ENCODE peak calls at places on chromosomes 1 and 21, in four cellular contexts. W, Y, N and S are unnamed samples.

GRCh38 chr1:59504281-59504680 is 207.4 kb downstream of the FGGY start:
- DNase-seq in Y (no peak), N (no peak), W (no peak), S (no peak)

GRCh38 chr1:14363707-14364413 is 234.6 kb upstream of the KAZN start:
- DNase-seq in Y (no peak), N (no peak), W (no peak), S (no peak)

GRCh38 chr1:53390261-53390660 is 62.4 kb upstream of the LRP8 start:
- DNase-seq in Y (peak), W (no peak), N (no peak), S (peak)

GRCh38 chr1:225816643-225817538 is 7.0 kb downstream of the EPHX1 start:
- DNase-seq in N (no peak), Y (peak), W (peak), S (no peak)

GRCh38 chr1:84598846-84599741 is 24.9 kb upstream of the CTBS start:
- DNase-seq in Y (no peak), W (peak), N (no peak), S (no peak)

GRCh38 chr1:53979712-53980450 is 33.7 kb downstream of the LRRC42 start:
- DNase-seq in Y (no peak), W (no peak), N (no peak), S (no peak)

GRCh38 chr1:1664941-1665814 is 6.4 kb upstream of the CDK11B start:
- DNase-seq in N (no peak), W (no peak), Y (no peak), S (no peak)

GRCh38 chr21:33817136-33817535 is 98.5 kb downstream of the ATP5PO start:
- DNase-seq in N (no peak), W (no peak), Y (no peak), S (no peak)

GRCh38 chr1:186792870-186793581 is 35.7 kb upstream of the PLA2G4A start:
- DNase-seq in N (no peak), W (no peak), Y (no peak), S (no peak)

GRCh38 chr1:46767649-46768282 is 31.1 kb upstream of the CYP4B1 start:
- DNase-seq in Y (no peak), N (no peak), W (no peak), S (no peak)

GRCh38 chr21:42846221-42846620 is 33.1 kb downstream of the WDR4 start:
- DNase-seq in W (no peak), Y (peak), N (no peak), S (no peak)

GRCh38 chr1:234897754-234898454 is 230.7 kb downstream of the TOMM20 start:
- DNase-seq in Y (no peak), W (no peak), N (no peak), S (no peak)

GRCh38 chr1:37274896-37275631 is 199.3 kb upstream of the ZC3H12A start:
- DNase-seq in W (no peak), Y (no peak), N (no peak), S (no peak)

GRCh38 chr1:159916240-159917051 is 8.9 kb downstream of the TAGLN2 start:
- DNase-seq in N (no peak), W (peak), Y (no peak), S (no peak)
- H3K27ac ChIP-seq in N (no peak), W (peak), Y (peak), S (no peak)

GRCh38 chr1:183241446-183241845 is 55.4 kb downstream of the LAMC2 start:
- DNase-seq in N (no peak), W (no peak), Y (no peak), S (no peak)

GRCh38 chr1:183242556-183242955 is 56.5 kb downstream of the LAMC2 start:
- DNase-seq in Y (no peak), W (peak), N (no peak), S (no peak)

GRCh38 chr1:183239220-183239742 is 53.2 kb downstream of the LAMC2 start:
- DNase-seq in N (no peak), W (no peak), Y (no peak), S (no peak)

GRCh38 chr1:183238071-183238470 is 52.0 kb downstream of the LAMC2 start:
- DNase-seq in Y (no peak), W (peak), N (no peak), S (no peak)

GRCh38 chr1:183239793-183240625 is 53.9 kb downstream of the LAMC2 start:
- DNase-seq in N (no peak), Y (no peak), W (no peak), S (no peak)
- H3K27ac ChIP-seq in N (no peak), Y (peak), W (no peak), S (no peak)

GRCh38 chr1:212414328-212415106 is at the start of gene PACC1:
- DNase-seq in Y (peak), N (peak), W (peak), S (peak)
- H3K27ac ChIP-seq in Y (peak), N (peak), W (no peak), S (peak)

GRCh38 chr1:161013104-161013590 is 7.8 kb downstream of the F11R start:
- DNase-seq in Y (no peak), W (no peak), N (no peak), S (peak)
- H3K27ac ChIP-seq in Y (peak), W (no peak), N (peak), S (peak)

GRCh38 chr1:27496604-27497155 is 6.7 kb upstream of the WASF2 start:
- DNase-seq in W (no peak), N (no peak), Y (no peak), S (no peak)
- H3K27ac ChIP-seq in W (no peak), N (no peak), Y (no peak), S (no peak)

GRCh38 chr1:248904437-248905216 is 1.4 kb upstream of the PGBD2 start:
- DNase-seq in N (no peak), W (no peak), Y (no peak), S (no peak)

GRCh38 chr1:248905949-248906740 is at the start of gene PGBD2:
- DNase-seq in Y (peak), N (peak), W (peak), S (peak)

GRCh38 chr1:248901578-248901977 is 4.5 kb upstream of the PGBD2 start:
- DNase-seq in Y (no peak), N (no peak), W (no peak), S (no peak)

GRCh38 chr1:248906741-248907661 is 966 bp downstream of the PGBD2 start:
- DNase-seq in N (no peak), Y (no peak), W (peak), S (no peak)

GRCh38 chr1:248905662-248905948 is 430 bp upstream of the PGBD2 start:
- DNase-seq in N (no peak), W (no peak), Y (no peak), S (no peak)
- H3K27ac ChIP-seq in N (peak), W (peak), Y (peak), S (peak)

GRCh38 chr1:6730889-6731288 is 29.3 kb upstream of the DNAJC11 start:
- DNase-seq in W (no peak), Y (no peak), N (no peak), S (no peak)
- H3K27ac ChIP-seq in W (no peak), Y (no peak), N (no peak), S (no peak)

GRCh38 chr1:77416692-77417450 is 135.1 kb downstream of the AK5 start:
- DNase-seq in W (peak), Y (no peak), N (no peak), S (no peak)

GRCh38 chr1:77424236-77424635 is 142.4 kb downstream of the AK5 start:
- DNase-seq in W (peak), N (no peak), Y (no peak), S (no peak)

GRCh38 chr1:77421504-77422233 is 139.8 kb downstream of the AK5 start:
- DNase-seq in W (no peak), Y (no peak), N (no peak), S (no peak)
- H3K27ac ChIP-seq in W (no peak), Y (no peak), N (no peak), S (no peak)